ENCODE peak calls at places on chromosome 13, in six cellular contexts. X, R, G, Z, C and S are unnamed samples.

GRCh38 chr13:46041335-46041934 is 11.1 kb downstream of the ZC3H13 start:
- DNase-seq in G (no peak), C (no peak), R (no peak), Z (no peak), X (no peak), S (no peak)

GRCh38 chr13:106446011-106446410 is 89.5 kb downstream of the EFNB2 start:
- DNase-seq in C (no peak), R (no peak), X (no peak), Z (no peak), G (no peak), S (no peak)

GRCh38 chr13:25135896-25136295 is 36.2 kb downstream of the AMER2 start:
- DNase-seq in G (no peak), C (no peak), X (no peak), R (no peak), Z (no peak), S (no peak)

GRCh38 chr13:34412817-34413365 is 529.2 kb upstream of the NBEA start:
- DNase-seq in R (no peak), Z (no peak), C (no peak), G (no peak), X (no peak), S (no peak)

GRCh38 chr13:110916671-110917142 is 1.8 kb upstream of the ANKRD10 start:
- DNase-seq in C (no peak), R (no peak), Z (no peak), X (no peak), G (no peak), S (no peak)

GRCh38 chr13:37905736-37906135 is 36.2 kb upstream of the TRPC4 start:
- DNase-seq in R (no peak), G (no peak), C (no peak), X (no peak), Z (no peak), S (no peak)

GRCh38 chr13:102236830-102237621 is 164.8 kb downstream of the FGF14 start:
- DNase-seq in G (no peak), C (no peak), R (no peak), X (no peak), Z (no peak), S (no peak)

GRCh38 chr13:50456111-50456510 is 387.4 kb downstream of the DLEU7 start:
- DNase-seq in R (no peak), Z (no peak), G (no peak), X (no peak), C (no peak), S (no peak)

GRCh38 chr13:36847541-36848045 is 28.6 kb downstream of the RFXAP start:
- DNase-seq in G (no peak), Z (no peak), X (no peak), R (no peak), C (no peak), S (no peak)

GRCh38 chr13:94228781-94229180 is 250.7 kb downstream of the DCT start:
- DNase-seq in Z (no peak), R (no peak), X (no peak), G (no peak), C (no peak), S (no peak)

GRCh38 chr13:72696590-72696989 is 30.8 kb downstream of the MZT1 start:
- DNase-seq in X (no peak), Z (peak; percentile 1), R (no peak), C (no peak), G (no peak), S (no peak)

GRCh38 chr13:83905641-83906040 is 23.4 kb upstream of the SLITRK1 start:
- DNase-seq in R (no peak), X (no peak), G (no peak), Z (no peak), C (no peak), S (no peak)

DNA sequence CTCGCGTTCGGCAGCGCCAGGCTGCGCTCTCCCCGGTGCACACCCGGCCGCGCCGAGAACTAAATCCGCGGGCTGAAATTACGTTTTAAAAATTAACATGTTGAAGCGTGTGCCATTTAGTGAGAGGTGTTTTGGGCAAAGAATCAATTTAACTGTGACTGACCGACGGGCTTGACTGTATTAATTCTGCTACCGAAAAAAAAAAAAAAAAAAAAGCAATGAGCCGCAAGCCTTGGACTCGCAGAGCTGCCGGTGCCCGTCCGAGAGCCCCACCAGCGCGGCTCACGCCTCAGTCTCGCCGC is 9.6 kb upstream of the SOX1 start:
- DNase-seq in C (no peak), G (no peak), R (no peak), Z (no peak), X (no peak), S (no peak)
- H3K4me1 ChIP-seq in C (peaks cover 9% of the 10 kb centered on the region), G (no peaks in the 10 kb centered on the region), R (no peaks in the 10 kb centered on the region), Z (no peaks in the 10 kb centered on the region), X (peaks cover 44% of the 10 kb centered on the region), S (peaks cover 9% of the 10 kb centered on the region)

DNA sequence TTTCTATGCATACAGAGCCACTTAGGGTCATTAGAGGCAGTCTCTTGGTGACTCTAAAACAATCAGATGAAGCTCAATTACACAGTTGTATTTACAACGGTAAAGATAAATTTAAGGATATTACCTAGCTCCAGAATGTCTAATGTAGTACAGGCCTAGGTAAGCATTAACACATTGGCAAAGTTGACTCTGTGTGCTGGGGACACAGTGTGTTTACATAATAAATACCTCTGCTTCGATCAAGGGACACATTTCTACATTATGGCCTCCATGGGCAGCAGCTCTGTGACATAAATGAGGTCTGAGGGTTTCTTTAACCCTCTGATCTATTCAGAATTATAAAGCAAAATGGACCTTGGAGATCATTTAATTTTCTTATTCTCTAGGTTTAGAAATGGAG is 74.7 kb downstream of the SERP2 start:
- DNase-seq in Z (no peak), G (peak; percentile 85), X (no peak), C (no peak), R (no peak), S (no peak)
- H3K9ac ChIP-seq in Z (no peak overlapping the region), G (peak overlapping the region; percentile 44), X (no peak overlapping the region), C (no peak overlapping the region), R (no peak overlapping the region), S (no peak overlapping the region)

GRCh38 chr13:113216165-113217056 is 7.0 kb downstream of the CUL4A start:
- DNase-seq in R (no peak), Z (peak; percentile 56), G (peak; percentile 45), C (peak; percentile 55), X (no peak), S (no peak)
- TF ChIP-seq ZNF274 in R (no peak), Z (no peak), G (no peak), C (no peak), X (no peak), S (no peak)

GRCh38 chr13:41006951-41007350 is 12.2 kb downstream of the ELF1 start:
- DNase-seq in G (no peak), X (no peak), Z (no peak), C (peak; percentile 39), R (no peak), S (no peak)
- H3K4me1 ChIP-seq in G (peaks cover 96% of the 10 kb centered on the region), X (no peaks in the 10 kb centered on the region), Z (peaks cover 15% of the 10 kb centered on the region), C (peaks cover 8% of the 10 kb centered on the region), R (peaks cover 61% of the 10 kb centered on the region), S (no peaks in the 10 kb centered on the region)

GRCh38 chr13:21139374-21139773 is 37.0 kb downstream of the SKA3 start:
- DNase-seq in C (no peak), Z (no peak), R (no peak), X (no peak), G (no peak), S (no peak)
- H3K9ac ChIP-seq in C (peak overlapping the region; percentile 95), Z (peak overlapping the region; percentile 88), R (peak overlapping the region; percentile 91), X (peak overlapping the region; percentile 38), G (peak overlapping the region; percentile 86), S (peak overlapping the region; percentile 97)

DNA sequence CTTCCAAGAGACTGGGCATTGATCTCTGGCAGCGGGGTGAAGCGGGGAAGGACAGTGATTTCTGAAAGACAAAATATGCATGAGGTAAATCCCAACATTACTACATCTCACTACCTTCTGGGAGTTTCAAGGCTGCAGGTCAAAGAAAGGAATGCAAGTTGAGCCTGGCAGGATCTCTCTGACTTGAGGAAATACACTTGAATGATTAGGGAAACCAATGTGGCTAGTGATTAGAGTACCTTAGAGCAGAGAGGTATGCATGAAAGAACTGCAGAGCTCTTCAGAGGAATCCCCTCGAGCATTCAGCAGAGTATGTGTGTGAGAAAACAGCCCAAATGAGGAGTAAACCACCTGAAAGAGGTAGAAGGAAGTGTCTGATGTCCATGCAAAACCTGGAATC is 2874.1 kb upstream of the PCDH20 start:
- DNase-seq in X (no peak), G (no peak), C (no peak), Z (no peak), R (no peak), S (no peak)
- TF ChIP-seq ZNF274 in X (no peak), G (no peak), C (no peak), Z (no peak), R (no peak), S (no peak)